ENCODE peak calls at places on chromosomes 6 and 20, in four cellular contexts. U, V, P and H are unnamed samples.

GRCh38 chr6:56643379-56644089 is 845 bp upstream of the DST start:
- DNase-seq in U (peak), V (no peak), P (no peak), H (no peak)

GRCh38 chr20:13799040-13799439 is 14.2 kb downstream of the NDUFAF5 start:
- DNase-seq in U (no peak), V (no peak), P (no peak), H (no peak)

GRCh38 chr20:50594591-50595432 is 84.6 kb downstream of the PTPN1 start:
- DNase-seq in U (peak), V (no peak), P (peak), H (peak)

GRCh38 chr6:40308533-40309306 is 278.4 kb downstream of the LRFN2 start:
- DNase-seq in U (peak), V (peak), P (peak), H (peak)

GRCh38 chr20:32969356-32970114 is 34.7 kb downstream of the SUN5 start:
- DNase-seq in U (no peak), V (no peak), P (no peak), H (no peak)

GRCh38 chr20:45506927-45507820 is 8.2 kb downstream of the SPINT3 start:
- DNase-seq in U (no peak), V (no peak), P (no peak), H (no peak)

GRCh38 chr6:129312865-129313264 is 397.1 kb downstream of the ARHGAP18 start:
- DNase-seq in U (peak), V (no peak), P (no peak), H (no peak)

GRCh38 chr20:48463096-48463710 is 364.6 kb downstream of the PREX1 start:
- DNase-seq in U (no peak), V (no peak), P (no peak), H (no peak)

GRCh38 chr6:158575550-158575949 is 15.7 kb downstream of the TMEM181 start:
- DNase-seq in U (no peak), V (no peak), P (no peak), H (no peak)

GRCh38 chr20:45545754-45546453 is 1.3 kb downstream of the EPPIN start:
- DNase-seq in U (peak), V (no peak), P (peak), H (peak)

GRCh38 chr20:25139061-25139705 is 56.3 kb upstream of the ENTPD6 start:
- DNase-seq in U (no peak), V (no peak), P (peak), H (peak)

GRCh38 chr6:12238191-12238590 is 52.0 kb upstream of the EDN1 start:
- DNase-seq in U (no peak), V (no peak), P (no peak), H (no peak)

GRCh38 chr6:32109114-32109764 is at the start of gene TNXB:
- DNase-seq in U (no peak), V (no peak), P (no peak), H (no peak)

GRCh38 chr20:14919473-14920157 is 582.2 kb upstream of the FLRT3 start:
- DNase-seq in U (no peak), V (no peak), P (peak), H (peak)

GRCh38 chr6:113732384-113732966 is 124.7 kb upstream of the MARCKS start:
- DNase-seq in U (no peak), V (no peak), P (no peak), H (no peak)

GRCh38 chr6:79031821-79032590 is 46.0 kb downstream of the PHIP start:
- DNase-seq in U (peak), V (no peak), P (no peak), H (no peak)

GRCh38 chr6:42281016-42281533 is 63.4 kb upstream of the MRPS10 start:
- DNase-seq in U (no peak), V (no peak), P (no peak), H (peak)

GRCh38 chr20:4076671-4077070 is 61.3 kb upstream of the RNF24 start:
- DNase-seq in U (peak), V (no peak), P (no peak), H (no peak)

GRCh38 chr20:53706511-53707031 is 112.9 kb upstream of the ZNF217 start:
- DNase-seq in U (no peak), V (no peak), P (no peak), H (no peak)

GRCh38 chr6:14596410-14596809 is 478.8 kb downstream of the CD83 start:
- DNase-seq in U (peak), V (no peak), P (no peak), H (no peak)

GRCh38 chr6:53717571-53717970 is 52.0 kb upstream of the KLHL31 start:
- DNase-seq in U (peak), V (no peak), P (no peak), H (no peak)

GRCh38 chr6:129498556-129498940 is 211.4 kb downstream of the ARHGAP18 start:
- DNase-seq in U (peak), V (no peak), P (no peak), H (no peak)

GRCh38 chr6:118260833-118261232 is 287.3 kb upstream of the PLN start:
- DNase-seq in U (no peak), V (no peak), P (no peak), H (no peak)

GRCh38 chr6:2237001-2237400 is 8.4 kb downstream of the GMDS start:
- DNase-seq in U (peak), V (no peak), P (no peak), H (no peak)

GRCh38 chr6:158938811-158939254 is 61.2 kb downstream of the RSPH3 start:
- DNase-seq in U (peak), V (peak), P (peak), H (peak)

GRCh38 chr20:11128131-11128831 is 454.5 kb upstream of the JAG1 start:
- DNase-seq in U (no peak), V (no peak), P (no peak), H (no peak)

GRCh38 chr6:1615651-1616420 is 6.1 kb downstream of the FOXC1 start:
- DNase-seq in U (no peak), V (no peak), P (no peak), H (no peak)

GRCh38 chr6:149372062-149372461 is 28.0 kb upstream of the SUMO4 start:
- DNase-seq in U (no peak), V (no peak), P (no peak), H (no peak)

GRCh38 chr6:12483712-12484111 is 193.6 kb downstream of the EDN1 start:
- DNase-seq in U (peak), V (no peak), P (no peak), H (no peak)

GRCh38 chr6:26159417-26160273 is 72.4 kb downstream of the HFE start:
- DNase-seq in U (peak), V (no peak), P (peak), H (peak)

GRCh38 chr6:11317885-11318771 is 85.7 kb upstream of the NEDD9 start:
- DNase-seq in U (peak), V (peak), P (peak), H (peak)

GRCh38 chr6:132320007-132320406 is 81.3 kb downstream of the MOXD1 start:
- DNase-seq in U (peak), V (no peak), P (no peak), H (no peak)

GRCh38 chr6:4941782-4942672 is 61.8 kb downstream of the RPP40 start:
- DNase-seq in U (peak), V (no peak), P (no peak), H (peak)